ENCODE peak calls at places on chromosomes 2 and 18, in nine cellular contexts. One of them, this sample, is unnamed. For H3K4me1 and H3K36me3, the result is how much of the 10 kb centered on the place peaks cover.

GRCh38 chr2:182589121-182589520 is 126.9 kb upstream of the DNAJC10 start:
- DNase-seq in mucosa of descending colon: no peak
- DNase-seq in PC-9: no peak
- DNase-seq in colonic mucosa: no peak
- DNase-seq in transverse colon: no peak
- DNase-seq in endodermal cell: no peak
- DNase-seq in IMR-90: no peak
- DNase-seq in astrocyte: no peak
- DNase-seq in pancreas: no peak
- DNase-seq in this sample: no peak

GRCh38 chr2:23301151-23301550 is 83.8 kb upstream of the KLHL29 start:
- DNase-seq in mucosa of descending colon: no peak
- DNase-seq in PC-9: no peak
- DNase-seq in colonic mucosa: no peak
- DNase-seq in transverse colon: no peak
- DNase-seq in endodermal cell: no peak
- DNase-seq in IMR-90: peak
- DNase-seq in astrocyte: no peak
- DNase-seq in pancreas: no peak
- DNase-seq in this sample: no peak

GRCh38 chr2:25305809-25306208 is 35.9 kb downstream of the DNMT3A start:
- DNase-seq in mucosa of descending colon: peak
- DNase-seq in PC-9: no peak
- DNase-seq in colonic mucosa: no peak
- DNase-seq in transverse colon: no peak
- DNase-seq in endodermal cell: no peak
- DNase-seq in IMR-90: no peak
- DNase-seq in astrocyte: no peak
- DNase-seq in pancreas: no peak
- DNase-seq in this sample: peak

GRCh38 chr2:96962567-96963203 is 23.7 kb downstream of the FAM178B start:
- DNase-seq in mucosa of descending colon: no peak
- DNase-seq in PC-9: no peak
- DNase-seq in colonic mucosa: no peak
- DNase-seq in transverse colon: peak
- DNase-seq in endodermal cell: no peak
- DNase-seq in IMR-90: no peak
- DNase-seq in astrocyte: no peak
- DNase-seq in pancreas: no peak
- DNase-seq in this sample: no peak

GRCh38 chr2:101045330-101045729 is 43.2 kb downstream of the RPL31 start:
- DNase-seq in mucosa of descending colon: no peak
- DNase-seq in PC-9: no peak
- DNase-seq in colonic mucosa: no peak
- DNase-seq in transverse colon: no peak
- DNase-seq in endodermal cell: no peak
- DNase-seq in IMR-90: no peak
- DNase-seq in astrocyte: no peak
- DNase-seq in pancreas: no peak
- DNase-seq in this sample: no peak

GRCh38 chr2:196399736-196400691 is 228.6 kb upstream of the STK17B start:
- DNase-seq in mucosa of descending colon: no peak
- DNase-seq in PC-9: peak
- DNase-seq in colonic mucosa: no peak
- DNase-seq in transverse colon: no peak
- DNase-seq in endodermal cell: no peak
- DNase-seq in IMR-90: peak
- DNase-seq in astrocyte: peak
- DNase-seq in pancreas: no peak
- DNase-seq in this sample: peak

GRCh38 chr2:241040811-241041334 is 42.5 kb downstream of the SNED1 start:
- DNase-seq in mucosa of descending colon: no peak
- DNase-seq in PC-9: no peak
- DNase-seq in colonic mucosa: no peak
- DNase-seq in transverse colon: no peak
- DNase-seq in endodermal cell: no peak
- DNase-seq in IMR-90: no peak
- DNase-seq in astrocyte: no peak
- DNase-seq in pancreas: no peak
- DNase-seq in this sample: no peak

GRCh38 chr2:178428396-178428806 is 22.6 kb downstream of the PRKRA start:
- DNase-seq in mucosa of descending colon: no peak
- DNase-seq in PC-9: no peak
- DNase-seq in colonic mucosa: no peak
- DNase-seq in transverse colon: no peak
- DNase-seq in endodermal cell: no peak
- DNase-seq in IMR-90: no peak
- DNase-seq in astrocyte: no peak
- DNase-seq in pancreas: no peak
- DNase-seq in this sample: no peak

GRCh38 chr2:219499555-219499954 is 864 bp downstream of the GMPPA start:
- DNase-seq in mucosa of descending colon: no peak
- DNase-seq in PC-9: no peak
- DNase-seq in colonic mucosa: no peak
- DNase-seq in transverse colon: no peak
- DNase-seq in endodermal cell: no peak
- DNase-seq in IMR-90: no peak
- DNase-seq in astrocyte: no peak
- DNase-seq in pancreas: no peak
- DNase-seq in this sample: no peak

GRCh38 chr2:235347691-235348090 is 146.2 kb upstream of the AGAP1 start:
- DNase-seq in mucosa of descending colon: no peak
- DNase-seq in PC-9: peak
- DNase-seq in colonic mucosa: no peak
- DNase-seq in transverse colon: no peak
- DNase-seq in endodermal cell: no peak
- DNase-seq in IMR-90: peak
- DNase-seq in astrocyte: peak
- DNase-seq in pancreas: no peak
- DNase-seq in this sample: no peak

GRCh38 chr18:3257627-3258120 is 4.3 kb upstream of the MYL12B start:
- DNase-seq in mucosa of descending colon: no peak
- DNase-seq in PC-9: no peak
- DNase-seq in colonic mucosa: no peak
- DNase-seq in transverse colon: no peak
- DNase-seq in endodermal cell: no peak
- DNase-seq in IMR-90: no peak
- DNase-seq in astrocyte: no peak
- DNase-seq in pancreas: no peak
- DNase-seq in this sample: no peak
- H3K4me1 ChIP-seq in mucosa of descending colon: under half
- H3K4me1 ChIP-seq in PC-9: under half
- H3K4me1 ChIP-seq in colonic mucosa: under half
- H3K4me1 ChIP-seq in transverse colon: under half
- H3K4me1 ChIP-seq in endodermal cell: under half
- H3K4me1 ChIP-seq in IMR-90: under half
- H3K4me1 ChIP-seq in astrocyte: under half
- H3K4me1 ChIP-seq in pancreas: under half
- H3K4me1 ChIP-seq in this sample: under half

GRCh38 chr2:74880054-74880728 is 46.3 kb downstream of the HK2 start:
- DNase-seq in mucosa of descending colon: no peak
- DNase-seq in PC-9: no peak
- DNase-seq in colonic mucosa: no peak
- DNase-seq in transverse colon: no peak
- DNase-seq in endodermal cell: peak
- DNase-seq in IMR-90: no peak
- DNase-seq in astrocyte: no peak
- DNase-seq in pancreas: no peak
- DNase-seq in this sample: no peak

GRCh38 chr2:74882299-74882687 is 48.4 kb downstream of the HK2 start:
- DNase-seq in mucosa of descending colon: no peak
- DNase-seq in PC-9: no peak
- DNase-seq in colonic mucosa: no peak
- DNase-seq in transverse colon: no peak
- DNase-seq in endodermal cell: no peak
- DNase-seq in IMR-90: no peak
- DNase-seq in astrocyte: no peak
- DNase-seq in pancreas: no peak
- DNase-seq in this sample: no peak

GRCh38 chr2:74881626-74882298 is 47.8 kb downstream of the HK2 start:
- DNase-seq in mucosa of descending colon: no peak
- DNase-seq in PC-9: no peak
- DNase-seq in colonic mucosa: no peak
- DNase-seq in transverse colon: no peak
- DNase-seq in endodermal cell: peak
- DNase-seq in IMR-90: no peak
- DNase-seq in astrocyte: no peak
- DNase-seq in pancreas: no peak
- DNase-seq in this sample: no peak

GRCh38 chr2:74883011-74883410 is 49.1 kb downstream of the HK2 start:
- DNase-seq in mucosa of descending colon: no peak
- DNase-seq in PC-9: no peak
- DNase-seq in colonic mucosa: no peak
- DNase-seq in transverse colon: no peak
- DNase-seq in endodermal cell: no peak
- DNase-seq in IMR-90: no peak
- DNase-seq in astrocyte: no peak
- DNase-seq in pancreas: no peak
- DNase-seq in this sample: no peak

DNA sequence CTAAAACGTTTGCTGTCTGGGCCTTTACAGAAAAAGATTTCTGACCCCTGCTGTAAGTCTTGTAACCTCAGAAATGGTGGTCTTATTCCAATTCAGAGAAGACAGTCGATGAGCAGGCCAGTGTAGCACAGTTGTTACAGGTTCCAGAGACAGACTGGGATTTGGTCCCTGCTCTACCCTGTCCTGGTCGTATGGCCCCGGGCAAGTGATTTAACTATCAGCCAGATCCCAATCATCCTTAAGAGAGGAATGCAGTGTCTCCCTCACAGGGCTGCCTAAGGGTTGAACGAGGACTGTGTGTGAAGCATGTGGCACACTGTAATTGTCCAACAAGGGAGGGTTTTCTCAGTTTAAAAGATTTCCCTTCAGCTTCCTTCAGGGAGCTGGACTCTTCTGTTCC is 47.2 kb downstream of the HK2 start:
- DNase-seq in mucosa of descending colon: no peak
- DNase-seq in PC-9: no peak
- DNase-seq in colonic mucosa: no peak
- DNase-seq in transverse colon: no peak
- DNase-seq in endodermal cell: peak
- DNase-seq in IMR-90: no peak
- DNase-seq in astrocyte: no peak
- DNase-seq in pancreas: no peak
- DNase-seq in this sample: no peak
- H3K36me3 ChIP-seq in mucosa of descending colon: under half
- H3K36me3 ChIP-seq in PC-9: half or more
- H3K36me3 ChIP-seq in colonic mucosa: half or more
- H3K36me3 ChIP-seq in transverse colon: under half
- H3K36me3 ChIP-seq in endodermal cell: half or more
- H3K36me3 ChIP-seq in IMR-90: half or more
- H3K36me3 ChIP-seq in astrocyte: under half
- H3K36me3 ChIP-seq in pancreas: under half
- H3K36me3 ChIP-seq in this sample: under half

GRCh38 chr2:63742592-63742991 is 99.1 kb upstream of the UGP2 start:
- DNase-seq in mucosa of descending colon: no peak
- DNase-seq in PC-9: no peak
- DNase-seq in colonic mucosa: no peak
- DNase-seq in transverse colon: no peak
- DNase-seq in endodermal cell: no peak
- DNase-seq in IMR-90: no peak
- DNase-seq in astrocyte: no peak
- DNase-seq in pancreas: no peak
- DNase-seq in this sample: peak
- H3K4me1 ChIP-seq in mucosa of descending colon: under half
- H3K4me1 ChIP-seq in PC-9: under half
- H3K4me1 ChIP-seq in colonic mucosa: under half
- H3K4me1 ChIP-seq in transverse colon: under half
- H3K4me1 ChIP-seq in endodermal cell: under half
- H3K4me1 ChIP-seq in IMR-90: under half
- H3K4me1 ChIP-seq in astrocyte: under half
- H3K4me1 ChIP-seq in pancreas: under half
- H3K4me1 ChIP-seq in this sample: under half

DNA sequence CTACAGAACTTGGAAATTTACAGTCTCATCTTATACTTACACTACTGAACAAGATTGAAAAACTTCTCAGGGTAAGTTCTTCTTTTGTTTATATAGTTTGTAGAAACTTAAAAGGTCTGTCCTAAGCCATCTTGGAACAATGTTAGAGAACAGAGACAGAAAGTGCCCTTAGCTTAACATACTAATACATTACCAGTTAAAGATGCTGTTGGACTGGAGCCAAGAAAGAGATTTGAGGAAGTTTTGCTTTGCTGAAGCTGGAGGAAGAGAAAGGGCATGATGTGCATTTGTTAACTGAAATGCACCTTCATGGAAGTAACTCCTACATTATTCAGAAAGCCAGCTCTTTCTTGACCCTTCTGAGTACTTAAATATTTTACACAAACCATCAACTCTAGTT is 66.5 kb upstream of the TNFRSF11A start:
- DNase-seq in mucosa of descending colon: no peak
- DNase-seq in PC-9: no peak
- DNase-seq in colonic mucosa: no peak
- DNase-seq in transverse colon: no peak
- DNase-seq in endodermal cell: no peak
- DNase-seq in IMR-90: no peak
- DNase-seq in astrocyte: no peak
- DNase-seq in pancreas: no peak
- DNase-seq in this sample: no peak
- H3K36me3 ChIP-seq in mucosa of descending colon: under half
- H3K36me3 ChIP-seq in PC-9: under half
- H3K36me3 ChIP-seq in colonic mucosa: under half
- H3K36me3 ChIP-seq in transverse colon: half or more
- H3K36me3 ChIP-seq in endodermal cell: half or more
- H3K36me3 ChIP-seq in IMR-90: under half
- H3K36me3 ChIP-seq in astrocyte: under half
- H3K36me3 ChIP-seq in pancreas: under half
- H3K36me3 ChIP-seq in this sample: under half

This sample was measured in SJCRH30.